ENCODE peak calls at places on chromosome 13, in four cellular contexts. One of them, this sample, is unnamed.
A peak's percentile ranks its signal among the peaks of the same experiment; 100 is the strongest.

GRCh38 chr13:19822673-19823072 is 39.9 kb upstream of the PSPC1 start:
- DNase-seq in trophoblast cell: no peak
- DNase-seq in left lung: no peak
- DNase-seq in CD8-positive, alpha-beta memory T cell: no peak
- DNase-seq in this sample: no peak

GRCh38 chr13:103758222-103758621 is 692.0 kb upstream of the SLC10A2 start:
- DNase-seq in trophoblast cell: no peak
- DNase-seq in left lung: no peak
- DNase-seq in CD8-positive, alpha-beta memory T cell: no peak
- DNase-seq in this sample: no peak

GRCh38 chr13:93289047-93289446 is 62.4 kb downstream of the GPC6 start:
- DNase-seq in trophoblast cell: no peak
- DNase-seq in left lung: no peak
- DNase-seq in CD8-positive, alpha-beta memory T cell: no peak
- DNase-seq in this sample: no peak

GRCh38 chr13:19601749-19602725 is 31.4 kb upstream of the MPHOSPH8 start:
- DNase-seq in trophoblast cell: peak; percentile 58
- DNase-seq in left lung: peak; percentile 33
- DNase-seq in CD8-positive, alpha-beta memory T cell: no peak
- DNase-seq in this sample: no peak

GRCh38 chr13:30580852-30581502 is 36.7 kb upstream of the USPL1 start:
- DNase-seq in CD8-positive, alpha-beta memory T cell: no peak
- DNase-seq in trophoblast cell: no peak
- DNase-seq in left lung: no peak
- DNase-seq in this sample: no peak

GRCh38 chr13:89227356-89227755 is 1556.2 kb downstream of the SLITRK5 start:
- DNase-seq in left lung: no peak
- DNase-seq in trophoblast cell: no peak
- DNase-seq in CD8-positive, alpha-beta memory T cell: no peak
- DNase-seq in this sample: no peak

GRCh38 chr13:40780822-40781401 is 8.5 kb upstream of the SLC25A15 start:
- DNase-seq in trophoblast cell: peak; percentile 98
- DNase-seq in left lung: no peak
- DNase-seq in CD8-positive, alpha-beta memory T cell: no peak
- DNase-seq in this sample: no peak

GRCh38 chr13:42078113-42078769 is 29.8 kb downstream of the DGKH start:
- DNase-seq in left lung: no peak
- DNase-seq in CD8-positive, alpha-beta memory T cell: no peak
- DNase-seq in trophoblast cell: peak; percentile 28
- DNase-seq in this sample: no peak

GRCh38 chr13:113777311-113778260 is 18.6 kb downstream of the TMEM255B start:
- DNase-seq in CD8-positive, alpha-beta memory T cell: no peak
- DNase-seq in left lung: no peak
- DNase-seq in trophoblast cell: peak; percentile 10
- DNase-seq in this sample: no peak

GRCh38 chr13:85520445-85520844 is 278.8 kb downstream of the SLITRK6 start:
- DNase-seq in CD8-positive, alpha-beta memory T cell: no peak
- DNase-seq in trophoblast cell: no peak
- DNase-seq in left lung: no peak
- DNase-seq in this sample: no peak

GRCh38 chr13:40389081-40389641 is 277.3 kb downstream of the FOXO1 start:
- DNase-seq in left lung: no peak
- DNase-seq in CD8-positive, alpha-beta memory T cell: peak; percentile 23
- DNase-seq in trophoblast cell: no peak
- DNase-seq in this sample: no peak

GRCh38 chr13:57644106-57644505 is 12.6 kb downstream of the PCDH17 start:
- DNase-seq in CD8-positive, alpha-beta memory T cell: no peak
- DNase-seq in left lung: no peak
- DNase-seq in trophoblast cell: no peak
- DNase-seq in this sample: no peak

GRCh38 chr13:50460366-50460765 is 383.1 kb downstream of the DLEU7 start:
- DNase-seq in left lung: no peak
- DNase-seq in trophoblast cell: no peak
- DNase-seq in CD8-positive, alpha-beta memory T cell: no peak
- DNase-seq in this sample: no peak

GRCh38 chr13:41552031-41552430 is 94.7 kb downstream of the RGCC start:
- DNase-seq in left lung: no peak
- DNase-seq in CD8-positive, alpha-beta memory T cell: no peak
- DNase-seq in trophoblast cell: no peak
- DNase-seq in this sample: no peak

GRCh38 chr13:32211788-32212187 is 103.4 kb downstream of the ZAR1L start:
- DNase-seq in left lung: no peak
- DNase-seq in CD8-positive, alpha-beta memory T cell: no peak
- DNase-seq in trophoblast cell: peak; percentile 67
- DNase-seq in this sample: no peak

GRCh38 chr13:39268398-39268797 is 230.1 kb downstream of the NHLRC3 start:
- DNase-seq in trophoblast cell: no peak
- DNase-seq in left lung: no peak
- DNase-seq in CD8-positive, alpha-beta memory T cell: no peak
- DNase-seq in this sample: no peak

GRCh38 chr13:44416297-44416696 is 42.7 kb downstream of the SERP2 start:
- DNase-seq in trophoblast cell: no peak
- DNase-seq in CD8-positive, alpha-beta memory T cell: no peak
- DNase-seq in left lung: no peak
- DNase-seq in this sample: no peak

GRCh38 chr13:112058941-112059340 is 8.0 kb upstream of the SOX1 start:
- DNase-seq in left lung: no peak
- DNase-seq in CD8-positive, alpha-beta memory T cell: no peak
- DNase-seq in trophoblast cell: no peak
- DNase-seq in this sample: no peak
- H3K27me3 ChIP-seq in left lung: peaks cover 100% of the 10 kb centered on the region
- H3K27me3 ChIP-seq in CD8-positive, alpha-beta memory T cell: peaks cover 43% of the 10 kb centered on the region
- H3K27me3 ChIP-seq in trophoblast cell: peaks cover 97% of the 10 kb centered on the region
- H3K27me3 ChIP-seq in this sample: peaks cover 88% of the 10 kb centered on the region

GRCh38 chr13:28492527-28493367 is 2.2 kb downstream of the FLT1 start:
- DNase-seq in left lung: no peak
- DNase-seq in CD8-positive, alpha-beta memory T cell: no peak
- DNase-seq in trophoblast cell: peak; percentile 70
- DNase-seq in this sample: no peak
- H3K27me3 ChIP-seq in left lung: peaks cover 63% of the 10 kb centered on the region
- H3K27me3 ChIP-seq in CD8-positive, alpha-beta memory T cell: no peaks in the 10 kb centered on the region
- H3K27me3 ChIP-seq in trophoblast cell: peaks cover 26% of the 10 kb centered on the region
- H3K27me3 ChIP-seq in this sample: peaks cover 39% of the 10 kb centered on the region

GRCh38 chr13:98710521-98710920 is 42.0 kb downstream of the SLC15A1 start:
- DNase-seq in left lung: no peak
- DNase-seq in CD8-positive, alpha-beta memory T cell: no peak
- DNase-seq in trophoblast cell: no peak
- DNase-seq in this sample: no peak
- H3K27me3 ChIP-seq in left lung: no peaks in the 10 kb centered on the region
- H3K27me3 ChIP-seq in CD8-positive, alpha-beta memory T cell: no peaks in the 10 kb centered on the region
- H3K27me3 ChIP-seq in trophoblast cell: no peaks in the 10 kb centered on the region
- H3K27me3 ChIP-seq in this sample: peaks cover 18% of the 10 kb centered on the region

GRCh38 chr13:23852351-23852750 is 36.8 kb downstream of the MIPEP start:
- DNase-seq in CD8-positive, alpha-beta memory T cell: no peak
- DNase-seq in trophoblast cell: no peak
- DNase-seq in left lung: no peak
- DNase-seq in this sample: no peak
- H3K27me3 ChIP-seq in CD8-positive, alpha-beta memory T cell: no peaks in the 10 kb centered on the region
- H3K27me3 ChIP-seq in trophoblast cell: no peaks in the 10 kb centered on the region
- H3K27me3 ChIP-seq in left lung: no peaks in the 10 kb centered on the region
- H3K27me3 ChIP-seq in this sample: no peaks in the 10 kb centered on the region

GRCh38 chr13:102141625-102142472 is 260.0 kb downstream of the FGF14 start:
- DNase-seq in CD8-positive, alpha-beta memory T cell: no peak
- DNase-seq in trophoblast cell: peak; percentile 61
- DNase-seq in left lung: no peak
- DNase-seq in this sample: no peak
- H3K27me3 ChIP-seq in CD8-positive, alpha-beta memory T cell: no peaks in the 10 kb centered on the region
- H3K27me3 ChIP-seq in trophoblast cell: no peaks in the 10 kb centered on the region
- H3K27me3 ChIP-seq in left lung: no peaks in the 10 kb centered on the region
- H3K27me3 ChIP-seq in this sample: no peaks in the 10 kb centered on the region

DNA sequence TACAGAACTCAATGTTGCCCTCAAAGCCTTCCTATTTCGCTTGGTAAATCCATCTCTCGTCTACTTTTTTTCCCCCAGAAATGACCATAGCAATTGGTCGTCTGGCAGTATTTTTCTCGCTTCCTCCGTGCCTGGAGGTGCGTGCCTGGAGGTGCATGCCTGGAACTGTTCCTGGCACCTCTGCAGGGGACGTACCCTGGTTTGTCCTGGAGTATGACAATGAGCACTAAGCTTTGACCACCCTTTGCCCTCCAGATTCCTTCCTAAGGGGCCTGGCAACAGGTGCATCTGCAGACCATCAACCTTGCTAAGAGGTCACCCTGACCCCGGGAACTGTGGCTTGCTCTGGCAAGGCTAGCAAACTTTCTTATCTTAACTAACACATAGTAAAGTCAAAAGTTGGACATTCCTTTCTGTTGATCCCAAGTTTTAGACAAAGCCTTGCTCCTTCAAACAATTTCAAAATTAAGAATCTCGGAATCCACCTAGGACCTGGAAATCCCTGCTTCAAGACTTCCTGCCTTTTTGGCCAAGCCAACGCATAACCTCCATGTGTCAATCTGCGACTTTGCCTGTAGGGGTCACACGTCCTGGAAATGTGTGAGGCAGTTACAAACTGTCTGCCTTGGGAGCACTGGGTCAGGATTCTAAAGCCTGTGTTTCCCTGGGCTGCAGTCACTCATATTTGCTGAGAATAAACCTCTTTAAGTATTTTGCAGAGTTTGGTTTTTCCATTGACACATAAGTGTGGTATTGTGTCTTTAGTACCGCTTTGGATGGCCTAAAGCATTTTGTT is 28.8 kb upstream of the TUBGCP3 start:
- DNase-seq in CD8-positive, alpha-beta memory T cell: no peak
- DNase-seq in left lung: no peak
- DNase-seq in trophoblast cell: peak; percentile 81
- DNase-seq in this sample: no peak
- H3K27me3 ChIP-seq in CD8-positive, alpha-beta memory T cell: peaks cover 4% of the 10 kb centered on the region
- H3K27me3 ChIP-seq in left lung: no peaks in the 10 kb centered on the region
- H3K27me3 ChIP-seq in trophoblast cell: no peaks in the 10 kb centered on the region
- H3K27me3 ChIP-seq in this sample: peaks cover 96% of the 10 kb centered on the region

GRCh38 chr13:35475131-35475959 is 1.1 kb downstream of the MAB21L1 start:
- DNase-seq in trophoblast cell: peak; percentile 63
- DNase-seq in CD8-positive, alpha-beta memory T cell: no peak
- DNase-seq in left lung: no peak
- DNase-seq in this sample: peak; percentile 47
- H3K27me3 ChIP-seq in trophoblast cell: peaks cover 58% of the 10 kb centered on the region
- H3K27me3 ChIP-seq in CD8-positive, alpha-beta memory T cell: peaks cover 21% of the 10 kb centered on the region
- H3K27me3 ChIP-seq in left lung: peaks cover 92% of the 10 kb centered on the region
- H3K27me3 ChIP-seq in this sample: peaks cover 5% of the 10 kb centered on the region

GRCh38 chr13:112098699-112099098 is 31.8 kb downstream of the SOX1 start:
- DNase-seq in trophoblast cell: no peak
- DNase-seq in CD8-positive, alpha-beta memory T cell: no peak
- DNase-seq in left lung: no peak
- DNase-seq in this sample: no peak
- H3K27me3 ChIP-seq in trophoblast cell: peaks cover 11% of the 10 kb centered on the region
- H3K27me3 ChIP-seq in CD8-positive, alpha-beta memory T cell: no peaks in the 10 kb centered on the region
- H3K27me3 ChIP-seq in left lung: peaks cover 20% of the 10 kb centered on the region
- H3K27me3 ChIP-seq in this sample: peaks cover 55% of the 10 kb centered on the region